ENCODE peak calls at places on chromosome 1, in five cellular contexts. T is fibroblast of lung, X is upper lobe of right lung, Y is prostate gland, O is tibial nerve. K is an unnamed sample. For H3K27me3, the result is how much of the 10 kb centered on the place peaks cover.

GRCh38 chr1:215710340-215710971 is 143.4 kb downstream of the KCTD3 start:
- DNase-seq in Y (no peak), O (no peak), X (no peak), T (peak), K (peak)

GRCh38 chr1:229197225-229197677 is 73.7 kb upstream of the RAB4A start:
- DNase-seq in O (no peak), T (no peak), Y (no peak), X (no peak), K (no peak)

GRCh38 chr1:209610378-209610905 is 26.9 kb downstream of the CAMK1G start:
- DNase-seq in Y (no peak), O (no peak), T (no peak), X (peak), K (peak)

GRCh38 chr1:156752843-156753486 is 1.5 kb upstream of the HDGF start:
- DNase-seq in X (no peak), O (no peak), T (no peak), Y (no peak), K (peak)

GRCh38 chr1:151059342-151060240 is at the start of gene CDC42SE1:
- DNase-seq in X (peak), O (peak), Y (peak), T (peak), K (peak)

GRCh38 chr1:17297991-17298390 is 10.0 kb upstream of the PADI4 start:
- DNase-seq in Y (peak), O (no peak), T (no peak), X (no peak), K (peak)

GRCh38 chr1:206609229-206609991 is 2.9 kb downstream of the EIF2D start:
- DNase-seq in O (no peak), T (no peak), Y (no peak), X (no peak), K (no peak)

GRCh38 chr1:201268604-201269151 is 14.6 kb upstream of the PKP1 start:
- DNase-seq in Y (no peak), T (peak), O (no peak), X (no peak), K (peak)

GRCh38 chr1:36178479-36179219 is 22.7 kb downstream of the MAP7D1 start:
- DNase-seq in T (no peak), X (peak), Y (peak), O (no peak), K (no peak)

GRCh38 chr1:182215797-182216196 is 154.3 kb upstream of the ZNF648 start:
- DNase-seq in X (no peak), Y (no peak), O (no peak), T (peak), K (peak)

GRCh38 chr1:208997726-208998312 is 585.7 kb upstream of the CAMK1G start:
- DNase-seq in Y (no peak), X (no peak), T (peak), O (no peak), K (peak)

GRCh38 chr1:2835650-2836159 is 34.2 kb upstream of the TTC34 start:
- DNase-seq in X (no peak), O (no peak), T (no peak), Y (no peak), K (no peak)

GRCh38 chr1:215566556-215567490 is at the start of gene KCTD3:
- DNase-seq in Y (peak), T (peak), X (peak), O (peak), K (peak)

GRCh38 chr1:30335997-30336390 is 387.4 kb downstream of the MATN1 start:
- DNase-seq in T (no peak), X (no peak), O (no peak), Y (no peak), K (no peak)

GRCh38 chr1:159892944-159893343 is 7.0 kb downstream of the CFAP45 start:
- DNase-seq in X (no peak), O (no peak), Y (no peak), T (no peak), K (peak)

GRCh38 chr1:230067871-230068814 is 1.1 kb downstream of the GALNT2 start:
- DNase-seq in X (peak), T (peak), O (no peak), Y (peak), K (no peak)

GRCh38 chr1:77282866-77283539 is 1.2 kb downstream of the AK5 start:
- DNase-seq in X (no peak), Y (no peak), T (peak), O (no peak), K (no peak)

GRCh38 chr1:100834779-100835645 is 59.6 kb downstream of the EXTL2 start:
- DNase-seq in Y (no peak), X (no peak), O (no peak), T (no peak), K (no peak)

GRCh38 chr1:202589190-202589680 is 121.0 kb downstream of the SYT2 start:
- DNase-seq in Y (no peak), O (peak), X (no peak), T (peak), K (peak)

GRCh38 chr1:38680801-38681510 is 178.6 kb downstream of the RRAGC start:
- DNase-seq in X (no peak), O (no peak), Y (no peak), T (peak), K (peak)

GRCh38 chr1:100448371-100448770 is 89.6 kb upstream of the GPR88 start:
- DNase-seq in O (no peak), X (no peak), Y (peak), T (no peak), K (no peak)

GRCh38 chr1:53172751-53173498 is 23.7 kb upstream of the CPT2 start:
- DNase-seq in T (no peak), O (no peak), X (no peak), Y (no peak), K (no peak)

GRCh38 chr1:84617349-84617748 is 43.1 kb upstream of the CTBS start:
- DNase-seq in O (no peak), X (no peak), T (no peak), Y (no peak), K (no peak)

GRCh38 chr1:34362949-34363348 is 186.2 kb downstream of the C1orf94 start:
- DNase-seq in Y (no peak), O (no peak), T (no peak), X (no peak), K (no peak)

GRCh38 chr1:221416723-221417122 is 325.2 kb downstream of the DUSP10 start:
- DNase-seq in O (no peak), X (no peak), T (no peak), Y (no peak), K (peak)

DNA sequence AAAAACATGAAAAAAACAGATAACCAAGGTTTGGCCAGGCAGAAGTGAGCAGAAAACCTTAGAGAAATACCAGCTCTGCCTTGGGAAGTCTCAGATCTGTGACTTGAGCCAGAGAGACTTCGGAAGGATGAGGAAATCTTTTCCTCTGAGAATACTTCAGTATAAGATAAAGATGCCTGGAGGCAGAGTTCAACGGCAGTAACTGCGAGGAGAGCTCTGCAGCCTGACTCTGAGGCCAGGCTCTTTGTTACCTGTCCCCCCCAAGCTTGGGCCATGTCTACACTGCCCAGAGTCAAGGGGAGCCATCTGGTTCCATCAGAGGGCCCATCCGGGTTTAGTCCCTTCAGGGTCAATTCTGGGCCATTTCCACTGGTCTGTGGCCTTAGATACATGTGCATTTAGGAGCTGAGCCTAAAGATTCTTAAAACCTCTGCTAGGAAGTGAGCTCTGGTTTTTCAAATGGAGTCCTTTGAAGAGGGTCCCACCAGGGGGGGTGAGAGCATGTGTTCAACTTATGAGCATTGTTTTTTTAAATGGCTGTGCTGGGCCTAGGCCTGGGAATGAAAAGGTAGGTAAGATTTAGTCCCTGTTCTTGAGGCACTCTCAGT is 8.7 kb downstream of the KIRREL1 start:
- DNase-seq in Y (no peak), T (no peak), O (no peak), X (no peak), K (peak)
- TF ChIP-seq CTCF in Y (no peak), T (no peak), O (no peak), X (no peak), K (no peak)

GRCh38 chr1:41020654-41021053 is 871 bp downstream of the SLFNL1 start:
- DNase-seq in O (no peak), X (peak), T (no peak), Y (no peak), K (no peak)

GRCh38 chr1:41019353-41019745 is 2.2 kb downstream of the SLFNL1 start:
- DNase-seq in X (no peak), O (no peak), T (no peak), Y (no peak), K (no peak)

GRCh38 chr1:41021526-41022308 is at the start of gene SLFNL1:
- DNase-seq in X (no peak), Y (no peak), O (no peak), T (no peak), K (no peak)

GRCh38 chr1:41018039-41018438 is 3.5 kb downstream of the SLFNL1 start:
- DNase-seq in T (no peak), O (no peak), Y (no peak), X (no peak), K (no peak)

GRCh38 chr1:41020109-41020576 is 1.4 kb downstream of the SLFNL1 start:
- DNase-seq in T (no peak), X (peak), Y (no peak), O (no peak), K (no peak)
- H3K4me3 ChIP-seq in T (no peak), X (peak), Y (no peak), O (no peak), K (no peak)

GRCh38 chr1:228074954-228075730 is 7.4 kb upstream of the ARF1 start:
- DNase-seq in Y (no peak), T (no peak), O (no peak), X (peak), K (no peak)

GRCh38 chr1:228073870-228074545 is 8.5 kb upstream of the ARF1 start:
- DNase-seq in O (no peak), X (peak), Y (no peak), T (no peak), K (no peak)

GRCh38 chr1:228076796-228077430 is 5.6 kb upstream of the ARF1 start:
- DNase-seq in X (peak), O (no peak), T (no peak), Y (no peak), K (no peak)

GRCh38 chr1:228077565-228078330 is 4.8 kb upstream of the ARF1 start:
- DNase-seq in Y (no peak), O (no peak), X (peak), T (no peak), K (no peak)

DNA sequence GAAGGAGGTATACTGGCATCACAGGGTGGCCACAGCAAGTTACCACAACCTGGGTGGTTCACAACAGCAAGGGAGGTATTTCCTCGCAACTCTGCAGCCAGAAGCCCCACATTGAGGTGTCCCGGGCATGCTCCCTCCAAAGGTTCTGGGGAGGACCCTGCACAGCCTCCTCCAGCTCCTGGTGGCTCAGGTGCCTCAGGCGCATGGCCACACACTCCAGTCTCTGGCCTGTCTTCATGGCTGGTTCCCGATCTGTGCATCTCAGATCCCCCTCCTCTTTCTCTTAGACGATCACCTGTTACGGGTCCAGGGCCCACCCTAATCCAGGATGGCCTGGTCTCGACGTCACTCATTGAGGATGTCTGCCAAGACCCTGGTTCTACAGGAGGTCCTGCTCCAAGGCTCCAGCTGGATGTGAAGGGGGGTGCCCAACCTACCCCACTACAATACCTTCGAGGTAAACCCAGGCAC is 6.7 kb upstream of the ARF1 start:
- DNase-seq in T (no peak), X (peak), O (no peak), Y (no peak), K (no peak)
- H3K27me3 ChIP-seq in T (under half), X (under half), O (under half), Y (under half), K (under half)

DNA sequence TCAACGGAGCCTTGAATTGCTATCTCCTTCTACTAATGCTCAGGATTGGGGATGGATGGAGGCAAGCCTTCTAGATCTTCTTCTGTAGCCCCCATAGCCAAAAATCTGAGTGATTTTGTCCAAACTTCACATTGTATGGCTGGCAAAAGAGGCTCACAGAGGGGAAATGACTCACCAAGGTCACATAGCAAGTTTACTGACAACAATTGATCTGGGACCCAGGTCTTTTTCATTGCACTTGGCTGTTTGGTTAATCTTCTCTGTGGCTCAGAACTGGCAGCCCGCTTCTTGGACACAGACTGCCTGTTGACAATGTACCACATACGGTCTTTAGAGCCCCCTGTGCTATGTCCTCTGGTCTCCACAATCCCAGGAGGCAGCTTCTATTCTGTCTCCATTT is 3.0 kb upstream of the LACTBL1 start:
- DNase-seq in T (peak), O (no peak), X (no peak), Y (no peak), K (peak)
- TF ChIP-seq CTCF in T (no peak), O (no peak), X (no peak), Y (no peak), K (no peak)

DNA sequence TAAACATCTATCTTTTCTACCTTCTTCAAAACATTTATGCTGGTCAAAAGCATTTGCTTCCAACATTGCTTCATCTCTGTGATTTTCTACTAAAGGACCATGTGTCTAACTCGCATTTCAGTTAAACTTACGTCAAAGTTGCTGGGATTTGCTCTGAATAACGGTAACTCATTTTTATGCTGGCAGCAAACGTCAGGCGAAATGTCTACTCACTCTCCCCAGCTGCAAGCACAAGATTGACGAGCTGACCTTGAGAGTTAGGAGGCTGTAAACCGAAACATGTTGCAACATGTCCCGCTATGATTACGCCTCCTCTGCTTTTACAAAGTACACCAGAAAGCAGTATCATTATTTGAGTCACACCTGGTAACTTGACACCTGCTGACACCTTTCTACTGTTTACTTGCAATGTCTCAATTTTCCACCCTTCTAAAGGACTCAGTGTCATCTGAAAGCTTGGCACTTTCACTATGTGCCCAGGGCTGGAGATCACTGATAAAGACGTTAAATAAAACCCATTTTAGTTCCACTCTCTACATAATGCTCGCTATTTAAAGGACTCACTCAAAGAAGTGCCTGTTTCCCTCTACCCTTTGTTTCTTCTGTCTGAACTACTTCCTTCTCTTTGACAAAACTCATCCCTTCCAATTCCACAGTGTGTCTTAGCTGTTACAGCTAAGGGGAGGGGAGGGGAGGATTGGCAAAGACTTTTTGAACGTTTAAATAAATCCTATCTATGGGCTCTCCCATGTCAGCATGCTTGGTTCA is 111.9 kb downstream of the PTPN14 start:
- DNase-seq in Y (peak), O (no peak), X (no peak), T (peak), K (peak)
- H3K4me3 ChIP-seq in Y (peak), O (peak), X (peak), T (peak), K (no peak)